ENCODE peak calls at places on chromosome 4, in eight cellular contexts. I is heart left ventricle, H is ovary, V is uterus, P is GM12891, D is A549, J is adrenal gland, B is body of pancreas. Y is an unnamed sample.
A peak's percentile ranks its signal among the peaks of the same experiment; 100 is the strongest.

GRCh38 chr4:6207602-6208001 is 7.3 kb upstream of the JAKMIP1 start:
- DNase-seq in V (no peak), P (no peak), H (no peak), D (no peak), B (no peak), I (no peak), J (no peak), Y (no peak)

GRCh38 chr4:11701978-11702377 is 273.3 kb upstream of the HS3ST1 start:
- DNase-seq in H (no peak), V (no peak), B (no peak), I (no peak), D (no peak), P (no peak), J (no peak), Y (no peak)

GRCh38 chr4:24607338-24607737 is 23.0 kb upstream of the DHX15 start:
- DNase-seq in P (no peak), H (no peak), B (no peak), J (no peak), V (no peak), I (no peak), D (no peak), Y (no peak)

GRCh38 chr4:145786261-145786660 is 106.3 kb downstream of the C4orf51 start:
- DNase-seq in V (no peak), D (no peak), B (no peak), J (no peak), H (no peak), P (no peak), I (no peak), Y (no peak)

GRCh38 chr4:169485791-169486742 is 126.3 kb downstream of the NEK1 start:
- DNase-seq in H (peak; percentile 24), J (no peak), D (peak; percentile 13), P (no peak), I (no peak), B (peak; percentile 36), V (no peak), Y (peak; percentile 66)

GRCh38 chr4:177380730-177381287 is 61.4 kb downstream of the AGA start:
- DNase-seq in I (no peak), P (no peak), D (peak; percentile 17), J (no peak), V (no peak), H (no peak), B (no peak), Y (no peak)

GRCh38 chr4:84531689-84532088 is 32.6 kb upstream of the NKX6-1 start:
- DNase-seq in D (no peak), B (no peak), P (no peak), V (no peak), H (no peak), I (no peak), J (no peak), Y (no peak)

GRCh38 chr4:25358515-25359275 is 18.4 kb upstream of the ANAPC4 start:
- DNase-seq in H (no peak), J (no peak), I (no peak), P (no peak), D (no peak), V (no peak), B (peak; percentile 89), Y (no peak)

GRCh38 chr4:85127653-85128052 is 161.2 kb upstream of the WDFY3 start:
- DNase-seq in V (no peak), D (peak; percentile 35), H (no peak), B (peak; percentile 49), I (peak; percentile 27), J (peak; percentile 53), P (peak; percentile 30), Y (peak; percentile 16)

GRCh38 chr4:2083826-2084160 is 24.7 kb downstream of the NAT8L start:
- DNase-seq in B (no peak), D (no peak), I (no peak), J (no peak), H (peak; percentile 3), V (no peak), P (no peak), Y (no peak)

GRCh38 chr4:68904786-68905185 is 46.8 kb downstream of the UGT2A3 start:
- DNase-seq in I (no peak), P (no peak), B (peak; percentile 47), D (no peak), J (no peak), H (no peak), V (no peak), Y (no peak)

GRCh38 chr4:26223160-26223559 is 97.7 kb upstream of the RBPJ start:
- DNase-seq in H (no peak), J (no peak), P (no peak), I (no peak), B (no peak), D (no peak), V (no peak), Y (no peak)

GRCh38 chr4:20252656-20253271 is 1.1 kb downstream of the SLIT2 start:
- DNase-seq in J (peak; percentile 71), H (peak; percentile 34), V (peak; percentile 38), I (peak; percentile 36), B (peak; percentile 27), P (peak; percentile 8), D (no peak), Y (peak; percentile 6)

GRCh38 chr4:4560136-4560535 is 18.3 kb upstream of the STX18 start:
- DNase-seq in D (no peak), I (no peak), V (no peak), P (no peak), B (no peak), J (no peak), H (no peak), Y (no peak)

GRCh38 chr4:7434766-7435150 is at the start of gene PSAPL1:
- DNase-seq in H (peak; percentile 56), B (no peak), P (no peak), I (peak; percentile 47), D (peak; percentile 81), V (no peak), J (peak; percentile 63), Y (no peak)

GRCh38 chr4:137471461-137471860 is 60.8 kb downstream of the PCDH18 start:
- DNase-seq in B (no peak), H (no peak), P (no peak), J (no peak), I (no peak), D (no peak), V (no peak), Y (no peak)

DNA sequence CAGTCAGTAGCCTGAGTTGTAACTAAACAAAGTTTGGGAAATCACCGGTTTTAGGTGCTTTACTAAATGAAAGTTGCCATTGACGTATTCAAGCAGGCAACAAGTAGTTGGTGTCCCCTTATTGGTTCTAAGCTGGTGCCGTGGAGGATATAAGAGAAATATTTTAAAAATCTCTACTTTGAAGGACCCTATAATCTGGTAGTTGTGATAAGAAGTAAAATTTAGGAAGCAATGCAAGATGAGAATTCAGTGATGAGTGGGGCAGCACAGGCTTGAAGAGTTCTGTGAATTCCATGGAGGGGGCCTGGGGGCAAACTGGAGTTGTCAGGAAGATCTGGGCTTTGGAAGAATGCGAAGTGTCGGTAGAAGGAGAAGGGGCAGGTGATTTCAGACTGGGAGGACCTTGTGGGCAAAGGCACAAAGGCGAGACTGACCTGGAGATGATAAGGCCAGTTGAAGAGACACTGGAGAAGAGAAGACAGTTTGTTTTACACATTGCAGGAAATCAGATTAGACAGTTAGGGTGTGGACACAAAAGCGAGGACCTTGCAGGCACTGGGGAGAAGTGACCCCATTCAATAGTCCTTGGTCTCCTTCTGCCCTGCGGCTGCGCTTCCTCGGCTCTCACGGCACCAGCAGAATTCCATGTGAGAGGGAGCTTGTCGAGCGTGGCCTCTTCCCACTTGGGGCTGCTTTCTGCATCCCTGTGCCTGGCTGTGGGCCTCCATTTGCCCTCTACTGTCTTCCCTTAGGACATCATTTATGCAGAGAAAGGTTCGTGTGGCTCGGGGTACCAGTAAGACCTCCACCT is 1.3 kb downstream of the RHOH start:
- DNase-seq in I (no peak), B (no peak), D (no peak), J (no peak), P (no peak), H (no peak), V (no peak), Y (peak; percentile 82)
- TF ChIP-seq POLR2A in I (no peak), B (no peak), D (no peak), J (no peak), P (no peak), H (no peak), V (no peak), Y (peak; percentile 96)

DNA sequence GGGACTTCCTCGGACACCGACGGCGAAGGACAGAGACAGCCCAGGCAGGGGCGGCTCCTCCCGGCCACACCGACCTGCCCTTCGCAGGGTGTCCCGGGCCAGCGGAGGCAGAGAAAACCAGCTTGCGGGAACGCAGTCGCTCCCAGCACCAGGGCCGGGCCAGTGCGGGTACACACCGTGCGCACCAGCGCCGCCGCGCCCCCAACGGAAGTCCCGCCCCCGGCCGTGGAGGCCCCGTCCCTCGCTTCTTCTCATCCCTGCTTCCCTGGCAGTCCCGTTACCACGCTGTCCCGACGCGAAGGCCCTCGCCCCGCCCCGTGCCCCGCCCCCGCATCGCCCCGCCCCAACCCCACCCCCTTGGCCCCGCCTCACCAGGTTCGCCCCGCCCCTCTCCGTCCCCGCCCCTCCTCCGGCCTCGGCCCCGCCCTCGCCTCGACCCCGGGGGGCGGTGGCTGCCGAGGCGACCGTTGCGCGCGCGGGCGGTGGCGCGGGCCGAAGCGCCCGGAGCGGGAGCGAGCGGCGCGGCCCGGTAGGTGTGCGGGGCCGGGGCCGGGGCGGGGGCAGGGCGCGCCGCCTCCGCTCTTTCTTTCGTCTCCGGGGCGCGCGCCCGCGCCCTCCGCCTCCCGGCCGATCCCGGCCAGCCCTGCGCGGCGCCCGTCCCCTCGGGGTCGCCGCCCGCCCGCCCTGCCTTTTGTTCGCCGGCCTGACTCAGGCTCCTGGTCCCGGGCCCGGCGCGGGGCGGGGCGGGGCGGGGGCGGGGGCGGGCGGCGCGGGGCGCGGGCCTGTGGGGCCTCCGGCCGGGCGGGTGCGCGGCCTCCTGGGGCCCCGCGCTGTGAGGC is at the start of gene RGS12:
- DNase-seq in H (peak; percentile 96), P (peak; percentile 94), B (peak; percentile 95), I (peak; percentile 96), D (peak; percentile 87), J (peak; percentile 96), V (peak; percentile 95), Y (peak; percentile 96)
- TF ChIP-seq POLR2A in H (peak; percentile 86), P (no peak), B (peak; percentile 85), I (peak; percentile 45), D (peak; percentile 75), J (peak; percentile 76), V (peak; percentile 77), Y (peak; percentile 31)

GRCh38 chr4:187598246-187598645 is 397.3 kb upstream of the ZFP42 start:
- DNase-seq in H (no peak), V (no peak), I (no peak), J (no peak), D (no peak), B (no peak), P (no peak), Y (no peak)
- TF ChIP-seq POLR2A in H (no peak), V (no peak), I (no peak), J (no peak), D (no peak), B (no peak), P (no peak), Y (no peak)

DNA sequence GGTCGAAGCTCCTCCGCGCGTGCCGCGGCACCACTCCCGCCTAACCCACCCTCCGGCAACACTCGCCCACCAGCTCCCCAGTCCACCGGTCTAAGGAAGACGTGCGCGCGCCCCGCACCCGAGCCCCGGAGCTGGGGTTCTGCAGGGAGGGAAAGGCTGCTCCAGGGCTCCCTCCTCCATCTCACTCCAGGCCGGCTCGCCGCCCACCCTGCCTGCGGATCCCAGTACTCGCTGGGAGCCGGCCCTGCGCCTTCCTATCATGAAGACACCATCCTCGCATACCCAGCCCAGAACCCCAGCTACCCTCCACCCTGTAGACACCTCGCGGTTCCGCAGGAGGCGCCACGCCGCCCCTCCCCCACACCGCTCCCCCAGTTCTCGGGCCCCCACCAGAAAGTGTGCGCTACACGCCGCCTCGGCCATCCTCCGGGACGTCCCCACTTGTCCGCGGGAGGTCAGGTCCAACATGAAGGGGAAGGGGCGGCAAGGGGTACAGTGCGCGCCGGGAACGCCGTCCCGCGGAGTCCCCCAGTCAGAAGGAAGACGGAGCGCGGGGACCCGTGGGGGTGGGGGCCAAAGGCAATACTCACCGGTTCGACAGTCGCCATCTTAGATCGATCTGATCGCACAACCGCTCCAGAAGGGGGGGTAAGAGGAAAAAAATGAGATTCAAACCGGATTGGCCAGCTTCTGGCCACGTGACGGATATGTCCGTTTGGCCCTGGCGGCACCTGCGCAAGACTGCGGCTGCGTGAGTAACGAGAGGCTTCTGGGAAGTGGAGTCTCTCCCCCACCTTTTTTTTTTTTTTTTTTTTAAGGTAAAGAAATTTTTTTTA is at the start of gene EIF4E:
- DNase-seq in P (peak; percentile 71), I (peak; percentile 99), D (peak; percentile 83), H (peak; percentile 94), V (peak; percentile 98), J (peak; percentile 99), B (peak; percentile 98), Y (peak; percentile 99)
- TF ChIP-seq POLR2A in P (peak; percentile 71), I (no peak), D (no peak), H (peak; percentile 65), V (peak; percentile 32), J (no peak), B (no peak), Y (peak; percentile 56)